ENCODE peak calls at places on chromosomes 11 and 22, in five cellular contexts. One of them, this sample, is unnamed.

GRCh38 chr11:109424893-109425292 is 2.9 kb downstream of the C11orf87 start:
- DNase-seq in activated T-cell treated with anti-CD3 and anti-CD28 coated beads, Interleukin-2, amount 50 U/mL, for 4 hours: no peak
- DNase-seq in stimulated activated CD8-positive, alpha-beta memory T cell treated with anti-CD3 and anti-CD28 coated beads, Interleukin-7, amount 100 ng/mL, for 48 hours: no peak
- DNase-seq in kidney: peak; percentile 28
- DNase-seq in NCI-H1930: no peak
- DNase-seq in this sample: no peak

GRCh38 chr11:71379722-71380121 is 68.5 kb downstream of the DHCR7 start:
- DNase-seq in activated T-cell treated with anti-CD3 and anti-CD28 coated beads, Interleukin-2, amount 50 U/mL, for 4 hours: no peak
- DNase-seq in stimulated activated CD8-positive, alpha-beta memory T cell treated with anti-CD3 and anti-CD28 coated beads, Interleukin-7, amount 100 ng/mL, for 48 hours: no peak
- DNase-seq in kidney: no peak
- DNase-seq in NCI-H1930: no peak
- DNase-seq in this sample: no peak

GRCh38 chr11:83694191-83694905 is 408.2 kb upstream of the CCDC90B start:
- DNase-seq in activated T-cell treated with anti-CD3 and anti-CD28 coated beads, Interleukin-2, amount 50 U/mL, for 4 hours: no peak
- DNase-seq in stimulated activated CD8-positive, alpha-beta memory T cell treated with anti-CD3 and anti-CD28 coated beads, Interleukin-7, amount 100 ng/mL, for 48 hours: no peak
- DNase-seq in kidney: no peak
- DNase-seq in NCI-H1930: no peak
- DNase-seq in this sample: no peak

GRCh38 chr11:70578831-70579230 is 180.5 kb downstream of the CTTN start:
- DNase-seq in activated T-cell treated with anti-CD3 and anti-CD28 coated beads, Interleukin-2, amount 50 U/mL, for 4 hours: no peak
- DNase-seq in stimulated activated CD8-positive, alpha-beta memory T cell treated with anti-CD3 and anti-CD28 coated beads, Interleukin-7, amount 100 ng/mL, for 48 hours: no peak
- DNase-seq in kidney: no peak
- DNase-seq in NCI-H1930: no peak
- DNase-seq in this sample: no peak

GRCh38 chr11:123086315-123086714 is 24.4 kb upstream of the HSPA8 start:
- DNase-seq in activated T-cell treated with anti-CD3 and anti-CD28 coated beads, Interleukin-2, amount 50 U/mL, for 4 hours: no peak
- DNase-seq in stimulated activated CD8-positive, alpha-beta memory T cell treated with anti-CD3 and anti-CD28 coated beads, Interleukin-7, amount 100 ng/mL, for 48 hours: no peak
- DNase-seq in kidney: no peak
- DNase-seq in NCI-H1930: no peak
- DNase-seq in this sample: no peak

GRCh38 chr22:20641919-20642579 is 131.9 kb upstream of the SERPIND1 start:
- DNase-seq in activated T-cell treated with anti-CD3 and anti-CD28 coated beads, Interleukin-2, amount 50 U/mL, for 4 hours: no peak
- DNase-seq in stimulated activated CD8-positive, alpha-beta memory T cell treated with anti-CD3 and anti-CD28 coated beads, Interleukin-7, amount 100 ng/mL, for 48 hours: no peak
- DNase-seq in kidney: no peak
- DNase-seq in NCI-H1930: no peak
- DNase-seq in this sample: no peak

GRCh38 chr11:2530855-2531200 is 86.0 kb downstream of the KCNQ1 start:
- DNase-seq in activated T-cell treated with anti-CD3 and anti-CD28 coated beads, Interleukin-2, amount 50 U/mL, for 4 hours: no peak
- DNase-seq in stimulated activated CD8-positive, alpha-beta memory T cell treated with anti-CD3 and anti-CD28 coated beads, Interleukin-7, amount 100 ng/mL, for 48 hours: no peak
- DNase-seq in kidney: peak; percentile 65
- DNase-seq in NCI-H1930: no peak
- DNase-seq in this sample: peak; percentile 46

GRCh38 chr22:37726240-37726887 is 29.5 kb downstream of the TRIOBP start:
- DNase-seq in activated T-cell treated with anti-CD3 and anti-CD28 coated beads, Interleukin-2, amount 50 U/mL, for 4 hours: no peak
- DNase-seq in stimulated activated CD8-positive, alpha-beta memory T cell treated with anti-CD3 and anti-CD28 coated beads, Interleukin-7, amount 100 ng/mL, for 48 hours: no peak
- DNase-seq in kidney: no peak
- DNase-seq in NCI-H1930: no peak
- DNase-seq in this sample: no peak

GRCh38 chr22:43272301-43272700 is 70.9 kb downstream of the SCUBE1 start:
- DNase-seq in activated T-cell treated with anti-CD3 and anti-CD28 coated beads, Interleukin-2, amount 50 U/mL, for 4 hours: no peak
- DNase-seq in stimulated activated CD8-positive, alpha-beta memory T cell treated with anti-CD3 and anti-CD28 coated beads, Interleukin-7, amount 100 ng/mL, for 48 hours: no peak
- DNase-seq in kidney: no peak
- DNase-seq in NCI-H1930: no peak
- DNase-seq in this sample: no peak

GRCh38 chr11:90542092-90542491 is 319.2 kb upstream of the CHORDC1 start:
- DNase-seq in activated T-cell treated with anti-CD3 and anti-CD28 coated beads, Interleukin-2, amount 50 U/mL, for 4 hours: no peak
- DNase-seq in stimulated activated CD8-positive, alpha-beta memory T cell treated with anti-CD3 and anti-CD28 coated beads, Interleukin-7, amount 100 ng/mL, for 48 hours: no peak
- DNase-seq in kidney: no peak
- DNase-seq in NCI-H1930: no peak
- DNase-seq in this sample: no peak

GRCh38 chr11:78539566-78539965 is 35.1 kb downstream of the NARS2 start:
- DNase-seq in activated T-cell treated with anti-CD3 and anti-CD28 coated beads, Interleukin-2, amount 50 U/mL, for 4 hours: no peak
- DNase-seq in stimulated activated CD8-positive, alpha-beta memory T cell treated with anti-CD3 and anti-CD28 coated beads, Interleukin-7, amount 100 ng/mL, for 48 hours: no peak
- DNase-seq in kidney: no peak
- DNase-seq in NCI-H1930: no peak
- DNase-seq in this sample: no peak

GRCh38 chr11:34926101-34926830 is 9.8 kb downstream of the PDHX start:
- DNase-seq in activated T-cell treated with anti-CD3 and anti-CD28 coated beads, Interleukin-2, amount 50 U/mL, for 4 hours: no peak
- DNase-seq in stimulated activated CD8-positive, alpha-beta memory T cell treated with anti-CD3 and anti-CD28 coated beads, Interleukin-7, amount 100 ng/mL, for 48 hours: no peak
- DNase-seq in kidney: no peak
- DNase-seq in NCI-H1930: no peak
- DNase-seq in this sample: no peak

GRCh38 chr11:125117429-125117828 is 6.0 kb upstream of the TMEM218 start:
- DNase-seq in activated T-cell treated with anti-CD3 and anti-CD28 coated beads, Interleukin-2, amount 50 U/mL, for 4 hours: no peak
- DNase-seq in stimulated activated CD8-positive, alpha-beta memory T cell treated with anti-CD3 and anti-CD28 coated beads, Interleukin-7, amount 100 ng/mL, for 48 hours: no peak
- DNase-seq in kidney: no peak
- DNase-seq in NCI-H1930: no peak
- DNase-seq in this sample: no peak

GRCh38 chr22:46732513-46732912 is 5.5 kb downstream of the CERK start:
- DNase-seq in activated T-cell treated with anti-CD3 and anti-CD28 coated beads, Interleukin-2, amount 50 U/mL, for 4 hours: no peak
- DNase-seq in stimulated activated CD8-positive, alpha-beta memory T cell treated with anti-CD3 and anti-CD28 coated beads, Interleukin-7, amount 100 ng/mL, for 48 hours: no peak
- DNase-seq in kidney: peak; percentile 14
- DNase-seq in NCI-H1930: no peak
- DNase-seq in this sample: peak; percentile 34

GRCh38 chr11:110463153-110463552 is 33.4 kb downstream of the FDX1 start:
- DNase-seq in activated T-cell treated with anti-CD3 and anti-CD28 coated beads, Interleukin-2, amount 50 U/mL, for 4 hours: no peak
- DNase-seq in stimulated activated CD8-positive, alpha-beta memory T cell treated with anti-CD3 and anti-CD28 coated beads, Interleukin-7, amount 100 ng/mL, for 48 hours: peak; percentile 13
- DNase-seq in kidney: no peak
- DNase-seq in NCI-H1930: peak; percentile 22
- DNase-seq in this sample: no peak

GRCh38 chr11:111465400-111465799 is 46.8 kb downstream of the BTG4 start:
- DNase-seq in activated T-cell treated with anti-CD3 and anti-CD28 coated beads, Interleukin-2, amount 50 U/mL, for 4 hours: no peak
- DNase-seq in stimulated activated CD8-positive, alpha-beta memory T cell treated with anti-CD3 and anti-CD28 coated beads, Interleukin-7, amount 100 ng/mL, for 48 hours: no peak
- DNase-seq in kidney: no peak
- DNase-seq in NCI-H1930: no peak
- DNase-seq in this sample: no peak

GRCh38 chr11:12880327-12880726 is 128.8 kb upstream of the RASSF10 start:
- DNase-seq in activated T-cell treated with anti-CD3 and anti-CD28 coated beads, Interleukin-2, amount 50 U/mL, for 4 hours: no peak
- DNase-seq in stimulated activated CD8-positive, alpha-beta memory T cell treated with anti-CD3 and anti-CD28 coated beads, Interleukin-7, amount 100 ng/mL, for 48 hours: no peak
- DNase-seq in kidney: no peak
- DNase-seq in NCI-H1930: no peak
- DNase-seq in this sample: no peak

GRCh38 chr11:69918231-69918937 is 99.2 kb upstream of the FGF3 start:
- DNase-seq in activated T-cell treated with anti-CD3 and anti-CD28 coated beads, Interleukin-2, amount 50 U/mL, for 4 hours: no peak
- DNase-seq in stimulated activated CD8-positive, alpha-beta memory T cell treated with anti-CD3 and anti-CD28 coated beads, Interleukin-7, amount 100 ng/mL, for 48 hours: no peak
- DNase-seq in kidney: peak; percentile 79
- DNase-seq in NCI-H1930: no peak
- DNase-seq in this sample: peak; percentile 46

GRCh38 chr11:46914363-46914762 is 4.0 kb downstream of the LRP4 start:
- DNase-seq in activated T-cell treated with anti-CD3 and anti-CD28 coated beads, Interleukin-2, amount 50 U/mL, for 4 hours: no peak
- DNase-seq in stimulated activated CD8-positive, alpha-beta memory T cell treated with anti-CD3 and anti-CD28 coated beads, Interleukin-7, amount 100 ng/mL, for 48 hours: no peak
- DNase-seq in kidney: no peak
- DNase-seq in NCI-H1930: no peak
- DNase-seq in this sample: no peak

GRCh38 chr11:126415669-126416420 is 60.4 kb downstream of the ST3GAL4 start:
- DNase-seq in activated T-cell treated with anti-CD3 and anti-CD28 coated beads, Interleukin-2, amount 50 U/mL, for 4 hours: no peak
- DNase-seq in stimulated activated CD8-positive, alpha-beta memory T cell treated with anti-CD3 and anti-CD28 coated beads, Interleukin-7, amount 100 ng/mL, for 48 hours: no peak
- DNase-seq in kidney: peak; percentile 91
- DNase-seq in NCI-H1930: no peak
- DNase-seq in this sample: no peak

GRCh38 chr11:126319374-126319740 is 15.5 kb downstream of the DCPS start:
- DNase-seq in activated T-cell treated with anti-CD3 and anti-CD28 coated beads, Interleukin-2, amount 50 U/mL, for 4 hours: no peak
- DNase-seq in stimulated activated CD8-positive, alpha-beta memory T cell treated with anti-CD3 and anti-CD28 coated beads, Interleukin-7, amount 100 ng/mL, for 48 hours: no peak
- DNase-seq in kidney: no peak
- DNase-seq in NCI-H1930: no peak
- DNase-seq in this sample: no peak

GRCh38 chr11:94519478-94520084 is 7.3 kb downstream of the C11orf97 start:
- DNase-seq in activated T-cell treated with anti-CD3 and anti-CD28 coated beads, Interleukin-2, amount 50 U/mL, for 4 hours: no peak
- DNase-seq in stimulated activated CD8-positive, alpha-beta memory T cell treated with anti-CD3 and anti-CD28 coated beads, Interleukin-7, amount 100 ng/mL, for 48 hours: no peak
- DNase-seq in kidney: no peak
- DNase-seq in NCI-H1930: no peak
- DNase-seq in this sample: no peak

GRCh38 chr22:44944891-44945600 is 64.8 kb downstream of the PHF21B start:
- DNase-seq in activated T-cell treated with anti-CD3 and anti-CD28 coated beads, Interleukin-2, amount 50 U/mL, for 4 hours: no peak
- DNase-seq in stimulated activated CD8-positive, alpha-beta memory T cell treated with anti-CD3 and anti-CD28 coated beads, Interleukin-7, amount 100 ng/mL, for 48 hours: no peak
- DNase-seq in kidney: no peak
- DNase-seq in NCI-H1930: no peak
- DNase-seq in this sample: no peak

This sample was measured in natural killer cell treated with Interleukin-12 subunit alpha and Interleukin-12 subunit beta and Interleukin-15 and Interleukin-18, amount 100 ng/mL, for 72 hours.